ENCODE peak calls at places on chromosome 18, in seven cellular contexts. L is neural crest cell; J is GM04504; P is stimulated activated CD4-positive, alpha-beta T cell treated with anti-CD3 and anti-CD28 coated beads, Interleukin-2, amount 100 ng/mL, for 24 hours; A is KBM-7; Q is skeletal muscle cell; E is LoVo. M is an unnamed sample.
A peak's percentile ranks its signal among the peaks of the same experiment; 100 is the strongest.

GRCh38 chr18:34222396-34223163 is 2.1 kb downstream of the NOL4 start:
- DNase-seq in L (peak; percentile 41), J (no peak), P (no peak), A (peak; percentile 6), Q (no peak), E (no peak), M (no peak)

GRCh38 chr18:48171490-48172188 is 237.5 kb downstream of the ZBTB7C start:
- DNase-seq in L (no peak), J (no peak), P (no peak), A (no peak), Q (no peak), E (no peak), M (no peak)

GRCh38 chr18:23805898-23806297 is 116.6 kb downstream of the LAMA3 start:
- DNase-seq in L (no peak), J (no peak), P (no peak), A (no peak), Q (peak; percentile 48), E (no peak), M (no peak)

GRCh38 chr18:49076767-49077166 is 126.0 kb upstream of the SMAD7 start:
- DNase-seq in L (no peak), J (no peak), P (no peak), A (no peak), Q (no peak), E (no peak), M (no peak)

GRCh38 chr18:41871229-41872000 is 83.6 kb upstream of the PIK3C3 start:
- DNase-seq in L (no peak), J (no peak), P (no peak), A (no peak), Q (no peak), E (no peak), M (peak; percentile 63)

GRCh38 chr18:22946841-22947240 is 13.7 kb downstream of the RBBP8 start:
- DNase-seq in L (no peak), J (peak; percentile 11), P (no peak), A (no peak), Q (no peak), E (no peak), M (no peak)

GRCh38 chr18:48142994-48143393 is 212.5 kb upstream of the SMAD2 start:
- DNase-seq in L (no peak), J (no peak), P (no peak), A (no peak), Q (no peak), E (no peak), M (no peak)

GRCh38 chr18:63831080-63831788 is 56.0 kb downstream of the SERPINB7 start:
- DNase-seq in L (no peak), J (no peak), P (no peak), A (peak; percentile 61), Q (no peak), E (no peak), M (no peak)